ENCODE peak calls at places on chromosomes 2 and 18, in eight cellular contexts. V is PC-9, R is hepatocyte, J is PC-3, A is GM23248, N is Karpas-422, D is OCI-LY7, E is SK-N-SH. H is an unnamed sample.
A peak's percentile ranks its signal among the peaks of the same experiment; 100 is the strongest.

GRCh38 chr2:190600293-190601103 is 48.4 kb upstream of the NAB1 start:
- DNase-seq in V (no peak), R (no peak), J (no peak), A (no peak), N (no peak), D (no peak), E (no peak), H (no peak)

GRCh38 chr2:224984641-224985040 is 57.6 kb downstream of the DOCK10 start:
- DNase-seq in V (no peak), R (no peak), J (no peak), A (no peak), N (no peak), D (no peak), E (no peak), H (no peak)

GRCh38 chr2:141384676-141385075 is 746.1 kb downstream of the LRP1B start:
- DNase-seq in V (no peak), R (no peak), J (peak; percentile 59), A (no peak), N (no peak), D (no peak), E (no peak), H (no peak)

GRCh38 chr2:218276986-218277755 is 6.9 kb downstream of the PNKD start:
- DNase-seq in V (no peak), R (no peak), J (peak; percentile 38), A (peak; percentile 15), N (no peak), D (no peak), E (no peak), H (no peak)

GRCh38 chr18:48728204-48728833 is 189.5 kb downstream of the CTIF start:
- DNase-seq in V (peak; percentile 25), R (no peak), J (peak; percentile 83), A (peak; percentile 97), N (no peak), D (no peak), E (no peak), H (no peak)

GRCh38 chr2:129744141-129744540 is 235.3 kb upstream of the RAB6C start:
- DNase-seq in V (no peak), R (no peak), J (no peak), A (no peak), N (no peak), D (no peak), E (no peak), H (no peak)

GRCh38 chr2:218857371-218858137 is 2.1 kb upstream of the WNT6 start:
- DNase-seq in V (no peak), R (no peak), J (no peak), A (no peak), N (no peak), D (no peak), E (peak; percentile 65), H (no peak)

GRCh38 chr18:31610841-31611240 is 19.2 kb downstream of the TTR start:
- DNase-seq in V (no peak), R (peak; percentile 74), J (peak; percentile 2), A (peak; percentile 15), N (no peak), D (peak; percentile 17), E (peak; percentile 27), H (peak; percentile 87)

GRCh38 chr2:236250909-236251579 is 13.2 kb downstream of the ASB18 start:
- DNase-seq in V (no peak), R (no peak), J (no peak), A (no peak), N (no peak), D (no peak), E (no peak), H (no peak)

GRCh38 chr18:79495591-79496071 is 99.9 kb downstream of the NFATC1 start:
- DNase-seq in V (no peak), R (no peak), J (no peak), A (no peak), N (no peak), D (no peak), E (no peak), H (no peak)

GRCh38 chr2:152555048-152555447 is 162.2 kb downstream of the PRPF40A start:
- DNase-seq in V (no peak), R (no peak), J (no peak), A (no peak), N (no peak), D (no peak), E (no peak), H (peak; percentile 52)

GRCh38 chr18:61901334-61901986 is 8.7 kb upstream of the RNF152 start:
- DNase-seq in V (peak; percentile 24), R (peak; percentile 73), J (peak; percentile 73), A (peak; percentile 70), N (peak; percentile 82), D (peak; percentile 32), E (peak; percentile 73), H (peak; percentile 91)

GRCh38 chr18:48997985-48998831 is 47.4 kb upstream of the SMAD7 start:
- DNase-seq in V (peak; percentile 91), R (peak; percentile 88), J (peak; percentile 84), A (peak; percentile 99), N (no peak), D (no peak), E (peak; percentile 72), H (peak; percentile 72)

GRCh38 chr2:230085201-230085600 is 16.5 kb upstream of the SLC16A14 start:
- DNase-seq in V (no peak), R (no peak), J (no peak), A (peak; percentile 22), N (no peak), D (no peak), E (no peak), H (no peak)

GRCh38 chr2:82498777-82499443 is 1960.2 kb downstream of the SUCLG1 start:
- DNase-seq in V (no peak), R (no peak), J (no peak), A (no peak), N (no peak), D (no peak), E (no peak), H (no peak)

GRCh38 chr2:127398239-127398590 is 10.4 kb upstream of the MAP3K2 start:
- DNase-seq in V (peak; percentile 90), R (peak; percentile 91), J (peak; percentile 97), A (peak; percentile 98), N (no peak), D (no peak), E (peak; percentile 70), H (no peak)

GRCh38 chr2:61328707-61329251 is 142.1 kb downstream of the USP34 start:
- DNase-seq in V (no peak), R (peak; percentile 16), J (peak; percentile 90), A (peak; percentile 34), N (no peak), D (no peak), E (no peak), H (no peak)

GRCh38 chr2:73028841-73029240 is 42.7 kb downstream of the SFXN5 start:
- DNase-seq in V (no peak), R (no peak), J (no peak), A (peak; percentile 75), N (no peak), D (no peak), E (no peak), H (no peak)

GRCh38 chr18:48729421-48729820 is 190.6 kb downstream of the CTIF start:
- DNase-seq in V (no peak), R (no peak), J (no peak), A (no peak), N (no peak), D (no peak), E (no peak), H (no peak)

GRCh38 chr2:224927671-224928173 is 114.5 kb downstream of the DOCK10 start:
- DNase-seq in V (no peak), R (no peak), J (peak; percentile 70), A (no peak), N (no peak), D (no peak), E (no peak), H (no peak)

GRCh38 chr2:160984426-160985077 is 175.7 kb upstream of the TANK start:
- DNase-seq in V (no peak), R (no peak), J (no peak), A (peak; percentile 15), N (peak; percentile 34), D (no peak), E (no peak), H (no peak)

GRCh38 chr2:101309211-101309700 is 755 bp upstream of the RNF149 start:
- DNase-seq in V (no peak), R (no peak), J (no peak), A (no peak), N (no peak), D (no peak), E (no peak), H (no peak)
- H3K9me2 ChIP-seq in V (no peaks in the 10 kb centered on the region), R (no peaks in the 10 kb centered on the region), J (no peaks in the 10 kb centered on the region), A (no peaks in the 10 kb centered on the region), N (no peaks in the 10 kb centered on the region), D (no peaks in the 10 kb centered on the region), E (no peaks in the 10 kb centered on the region), H (no peaks in the 10 kb centered on the region)

DNA sequence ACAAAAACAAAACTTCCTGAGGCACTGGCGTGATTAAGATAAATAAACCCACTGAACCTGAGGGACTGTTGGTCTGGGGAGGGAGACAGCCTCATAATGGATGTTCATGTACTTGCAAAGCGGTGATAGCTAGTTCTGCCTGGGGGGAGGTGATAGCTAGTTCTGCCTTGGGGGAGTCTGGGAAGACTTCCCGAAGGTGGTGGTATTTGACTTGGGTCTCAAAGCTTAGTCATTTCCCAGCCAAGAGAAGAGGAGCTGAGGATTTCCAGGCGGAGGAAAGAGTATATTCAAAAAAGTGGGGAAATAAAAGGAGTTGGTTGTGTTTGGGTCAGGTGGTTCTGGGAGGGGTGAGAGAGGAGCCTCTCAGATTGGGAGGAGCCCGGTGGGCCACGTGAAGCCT is 24.7 kb downstream of the DGKD start:
- DNase-seq in V (no peak), R (no peak), J (no peak), A (no peak), N (no peak), D (no peak), E (no peak), H (no peak)
- H3K9me2 ChIP-seq in V (no peaks in the 10 kb centered on the region), R (no peaks in the 10 kb centered on the region), J (no peaks in the 10 kb centered on the region), A (no peaks in the 10 kb centered on the region), N (no peaks in the 10 kb centered on the region), D (no peaks in the 10 kb centered on the region), E (no peaks in the 10 kb centered on the region), H (no peaks in the 10 kb centered on the region)

DNA sequence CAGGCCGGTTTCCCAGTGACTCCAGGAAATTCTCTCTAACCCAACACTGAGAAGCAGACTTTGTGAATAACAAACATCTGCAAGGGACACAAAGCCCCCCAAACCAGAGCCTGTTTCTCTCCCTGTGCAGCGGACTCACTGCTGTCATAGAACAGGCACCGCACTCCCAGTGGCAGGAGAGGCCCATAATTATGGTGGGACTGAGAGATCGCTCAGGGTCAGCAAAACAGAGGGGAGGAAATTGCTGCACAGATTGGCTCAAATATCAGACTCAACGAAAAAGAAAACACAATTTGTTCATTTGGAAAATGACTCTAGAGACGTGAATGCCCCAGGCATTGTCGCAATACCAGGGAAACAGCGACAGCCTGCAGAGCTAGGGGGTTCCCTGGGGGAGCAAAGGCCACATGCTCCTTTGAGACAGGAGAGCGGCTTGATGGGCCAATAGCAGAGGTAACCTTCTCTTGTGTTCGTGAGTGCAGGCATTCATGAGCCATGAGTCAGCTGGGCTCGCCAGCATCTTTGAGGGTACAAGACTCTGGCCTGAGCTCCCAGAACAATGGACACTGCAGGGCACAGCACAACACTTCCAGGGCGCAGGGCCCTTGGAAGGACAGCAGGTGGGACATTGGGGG is 143.3 kb upstream of the KLHL29 start:
- DNase-seq in V (peak; percentile 0), R (no peak), J (no peak), A (no peak), N (no peak), D (no peak), E (no peak), H (no peak)
- H3K9me2 ChIP-seq in V (no peaks in the 10 kb centered on the region), R (no peaks in the 10 kb centered on the region), J (no peaks in the 10 kb centered on the region), A (no peaks in the 10 kb centered on the region), N (no peaks in the 10 kb centered on the region), D (no peaks in the 10 kb centered on the region), E (no peaks in the 10 kb centered on the region), H (peaks cover 3% of the 10 kb centered on the region)

DNA sequence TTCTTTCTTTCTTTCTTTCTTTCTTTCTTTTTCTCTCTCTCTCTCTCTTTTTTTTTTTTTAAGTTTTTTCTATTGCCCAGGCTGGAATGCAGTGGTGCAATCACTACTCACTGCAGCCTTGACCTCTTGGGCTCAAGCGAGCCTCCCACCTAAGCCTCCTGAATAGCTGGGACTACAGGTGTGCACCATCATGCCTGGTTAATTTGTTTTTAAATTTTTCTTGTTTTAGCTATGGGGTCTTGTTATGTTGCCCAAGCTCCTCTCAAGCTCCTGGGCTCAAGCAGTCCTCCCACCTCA is 19.4 kb upstream of the CCDC88A start:
- DNase-seq in V (no peak), R (no peak), J (no peak), A (no peak), N (no peak), D (no peak), E (no peak), H (no peak)
- H3K9me2 ChIP-seq in V (no peaks in the 10 kb centered on the region), R (no peaks in the 10 kb centered on the region), J (no peaks in the 10 kb centered on the region), A (no peaks in the 10 kb centered on the region), N (no peaks in the 10 kb centered on the region), D (no peaks in the 10 kb centered on the region), E (no peaks in the 10 kb centered on the region), H (no peaks in the 10 kb centered on the region)